ENCODE peak calls at places on chromosomes 5 and 9, in seven cellular contexts. O is left ventricle myocardium inferior; D is RWPE2; A is heart left ventricle; M is transverse colon; V is SJSA1; P is effector memory CD4-positive, alpha-beta T cell. R is an unnamed sample.
A peak's percentile ranks its signal among the peaks of the same experiment; 100 is the strongest.

GRCh38 chr9:136098844-136099243 is 3.8 kb upstream of the NACC2 start:
- DNase-seq in P (no peak), V (no peak), D (no peak), M (no peak), A (no peak), O (no peak), R (no peak)

GRCh38 chr5:6674421-6674820 is 38.8 kb upstream of the TENT4A start:
- DNase-seq in D (no peak), P (no peak), M (no peak), O (no peak), V (no peak), A (no peak), R (no peak)

GRCh38 chr5:98769006-98769255 is 4.5 kb upstream of the RGMB start:
- DNase-seq in P (no peak), O (peak; percentile 45), V (no peak), D (no peak), A (peak; percentile 71), M (peak; percentile 68), R (no peak)

GRCh38 chr5:78895616-78896015 is 89.5 kb downstream of the ARSB start:
- DNase-seq in V (no peak), A (no peak), O (no peak), M (no peak), D (no peak), P (no peak), R (no peak)

GRCh38 chr5:102858221-102858620 is 103.1 kb downstream of the PAM start:
- DNase-seq in D (no peak), P (no peak), A (no peak), O (no peak), V (no peak), M (no peak), R (no peak)

GRCh38 chr5:53109041-53109435 is 519 bp downstream of the MOCS2 start:
- DNase-seq in M (no peak), V (no peak), D (no peak), P (no peak), O (no peak), A (no peak), R (no peak)

GRCh38 chr9:105672711-105673234 is 10.5 kb downstream of the TAL2 start:
- DNase-seq in M (no peak), D (no peak), V (no peak), A (no peak), P (no peak), O (no peak), R (no peak)

GRCh38 chr9:124913378-124913777 is 27.5 kb downstream of the GOLGA1 start:
- DNase-seq in D (no peak), P (no peak), A (no peak), V (no peak), M (no peak), O (no peak), R (no peak)

GRCh38 chr9:34047864-34048729 is 590 bp downstream of the UBAP2 start:
- DNase-seq in D (peak; percentile 66), O (peak; percentile 36), P (peak; percentile 14), A (no peak), V (no peak), M (peak; percentile 69), R (peak; percentile 40)

GRCh38 chr9:6759114-6759977 is 1.6 kb downstream of the KDM4C start:
- DNase-seq in M (peak; percentile 29), P (peak; percentile 19), D (no peak), A (no peak), O (no peak), V (peak; percentile 55), R (peak; percentile 12)

GRCh38 chr5:55575815-55576583 is 41.2 kb upstream of the PLPP1 start:
- DNase-seq in A (no peak), V (no peak), O (no peak), M (no peak), P (no peak), D (no peak), R (no peak)

GRCh38 chr5:95856501-95856981 is 34.0 kb upstream of the GLRX start:
- DNase-seq in V (no peak), A (no peak), P (no peak), D (no peak), M (no peak), O (no peak), R (no peak)

DNA sequence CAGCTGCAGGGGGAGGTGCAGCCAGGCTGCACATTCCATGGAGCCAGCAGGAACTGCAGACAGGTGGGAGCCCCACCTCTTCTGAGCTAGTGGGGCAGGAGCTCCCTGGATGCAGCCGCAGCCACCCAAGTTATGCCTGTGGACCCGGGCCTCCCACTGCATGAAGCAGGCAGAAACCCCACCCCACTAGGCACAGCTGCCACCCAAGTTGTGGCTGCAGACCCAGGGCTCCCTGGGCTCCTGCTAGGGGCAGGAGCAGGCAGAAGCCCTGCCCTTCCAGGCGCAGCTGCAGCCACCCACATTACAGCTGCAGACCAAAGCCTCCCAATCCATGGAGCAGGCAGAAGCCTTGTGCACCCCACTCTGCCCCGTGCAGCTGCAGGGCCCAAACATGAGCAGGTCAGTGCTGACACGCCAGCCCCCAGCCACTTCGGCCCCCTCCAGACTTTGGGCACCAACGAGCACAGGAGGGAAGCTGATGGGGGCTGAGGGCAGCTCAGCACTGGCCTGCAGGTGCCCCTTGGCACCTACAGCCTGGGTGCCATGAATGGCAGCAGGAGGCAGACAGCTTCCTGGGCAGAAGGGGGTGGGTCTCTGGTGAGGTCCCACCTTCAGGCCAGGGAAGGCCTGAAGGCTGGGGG is 106.9 kb downstream of the C9orf50 start:
- DNase-seq in O (no peak), D (no peak), M (no peak), V (no peak), P (no peak), A (no peak), R (no peak)
- H3K9me3 ChIP-seq in O (peaks cover 33% of the 10 kb centered on the region), D (peaks cover 12% of the 10 kb centered on the region), M (peaks cover 13% of the 10 kb centered on the region), V (peaks cover 27% of the 10 kb centered on the region), P (peaks cover 11% of the 10 kb centered on the region), A (no peaks in the 10 kb centered on the region), R (no peaks in the 10 kb centered on the region)

GRCh38 chr5:14036947-14037346 is 92.5 kb upstream of the DNAH5 start:
- DNase-seq in V (no peak), A (no peak), M (no peak), D (no peak), O (no peak), P (no peak), R (no peak)
- H3K9me3 ChIP-seq in V (no peaks in the 10 kb centered on the region), A (no peaks in the 10 kb centered on the region), M (no peaks in the 10 kb centered on the region), D (no peaks in the 10 kb centered on the region), O (no peaks in the 10 kb centered on the region), P (no peaks in the 10 kb centered on the region), R (no peaks in the 10 kb centered on the region)

DNA sequence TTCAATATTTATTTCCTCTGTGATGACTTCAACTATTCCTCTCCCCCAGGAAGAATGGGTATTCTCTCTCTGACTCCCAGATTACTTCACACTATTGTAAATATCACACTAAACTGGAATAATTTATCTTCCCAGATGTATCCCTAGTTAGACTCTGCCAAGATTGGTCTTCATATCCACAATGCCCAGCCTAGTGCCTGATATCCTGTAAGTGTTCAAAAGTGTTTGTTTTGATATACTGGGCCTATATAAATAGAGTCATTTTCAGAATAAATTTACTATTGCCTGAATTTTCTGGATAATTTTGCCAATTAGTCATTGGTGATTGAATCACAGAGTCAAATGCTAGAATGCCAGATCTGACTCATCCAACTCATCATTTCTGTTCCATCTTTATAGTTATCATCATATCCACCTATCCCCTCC is 143.7 kb upstream of the TNC start:
- DNase-seq in V (peak; percentile 18), A (no peak), D (no peak), O (no peak), P (no peak), M (no peak), R (no peak)
- H3K9me3 ChIP-seq in V (no peaks in the 10 kb centered on the region), A (no peaks in the 10 kb centered on the region), D (no peaks in the 10 kb centered on the region), O (no peaks in the 10 kb centered on the region), P (no peaks in the 10 kb centered on the region), M (no peaks in the 10 kb centered on the region), R (no peaks in the 10 kb centered on the region)

GRCh38 chr5:29498860-29499259 is 1694.6 kb upstream of the CDH6 start:
- DNase-seq in M (no peak), P (no peak), D (no peak), A (no peak), V (no peak), O (no peak), R (no peak)
- H3K9me3 ChIP-seq in M (peaks cover 6% of the 10 kb centered on the region), P (no peaks in the 10 kb centered on the region), D (peaks cover 8% of the 10 kb centered on the region), A (no peaks in the 10 kb centered on the region), V (no peaks in the 10 kb centered on the region), O (peaks cover 51% of the 10 kb centered on the region), R (no peaks in the 10 kb centered on the region)

GRCh38 chr5:141371572-141372475 is 1.8 kb downstream of the PCDHGB3 start:
- DNase-seq in D (no peak), P (no peak), M (no peak), A (no peak), O (no peak), V (no peak), R (no peak)
- H3K9me3 ChIP-seq in D (no peaks in the 10 kb centered on the region), P (peaks cover 5% of the 10 kb centered on the region), M (peaks cover 90% of the 10 kb centered on the region), A (peaks cover 7% of the 10 kb centered on the region), O (peaks cover 97% of the 10 kb centered on the region), V (peaks cover 39% of the 10 kb centered on the region), R (peaks cover 5% of the 10 kb centered on the region)